ENCODE peak calls at places on chromosomes 3 and 15, in seven cellular contexts. K, G, D, C, I, P and N are unnamed samples.

GRCh38 chr3:113825090-113825489 is 13.5 kb upstream of the GRAMD1C start:
- DNase-seq in I (no peak), G (no peak), K (no peak), D (peak), C (no peak), P (no peak), N (no peak)

GRCh38 chr15:86647810-86648440 is 568.3 kb downstream of the AGBL1 start:
- DNase-seq in I (no peak), P (no peak), K (no peak), G (no peak), D (no peak), C (no peak), N (no peak)

GRCh38 chr3:196712514-196713413 is 587 bp downstream of the PIGX start:
- DNase-seq in I (peak), D (peak), K (peak), C (peak), G (peak), P (no peak), N (peak)

GRCh38 chr15:101124731-101125558 is 126.9 kb downstream of the CHSY1 start:
- DNase-seq in G (no peak), P (no peak), I (no peak), C (no peak), D (no peak), K (no peak), N (no peak)

GRCh38 chr15:77295446-77295845 is 124.5 kb downstream of the PEAK1 start:
- DNase-seq in D (no peak), I (no peak), C (no peak), G (no peak), K (no peak), P (no peak), N (no peak)

GRCh38 chr3:176916777-176917176 is 280.5 kb downstream of the TBL1XR1 start:
- DNase-seq in K (no peak), C (no peak), G (no peak), D (no peak), P (no peak), I (no peak), N (no peak)

GRCh38 chr15:58228708-58229107 is 90.5 kb downstream of the AQP9 start:
- DNase-seq in D (peak), K (peak), P (no peak), G (no peak), I (no peak), C (no peak), N (no peak)

GRCh38 chr3:157069406-157069805 is 90.5 kb downstream of the CCNL1 start:
- DNase-seq in I (no peak), C (no peak), G (no peak), K (no peak), D (no peak), P (no peak), N (no peak)

GRCh38 chr15:66186049-66186825 is 67.3 kb downstream of the MEGF11 start:
- DNase-seq in K (no peak), C (no peak), D (no peak), P (no peak), I (no peak), G (no peak), N (no peak)

GRCh38 chr3:49602877-49603411 is 48.7 kb downstream of the BSN start:
- DNase-seq in C (peak), D (no peak), G (peak), K (no peak), P (no peak), I (peak), N (peak)